ENCODE peak calls at places on chromosomes 12 and 14, in six cellular contexts. One of them, this sample, is unnamed.

GRCh38 chr14:102094101-102094500 is 7.3 kb upstream of the HSP90AA1 start:
- DNase-seq in stimulated activated CD8-positive, alpha-beta memory T cell treated with anti-CD3 and anti-CD28 coated beads, Interleukin-15, amount 100 ng/mL, for 1 hour: no peak
- DNase-seq in midbrain: no peak
- DNase-seq in T follicular helper cell: no peak
- DNase-seq in bronchial epithelial cell: peak
- DNase-seq in aorta: peak
- DNase-seq in this sample: no peak

GRCh38 chr14:48814562-48814961 is 771.6 kb downstream of the RPS29 start:
- DNase-seq in stimulated activated CD8-positive, alpha-beta memory T cell treated with anti-CD3 and anti-CD28 coated beads, Interleukin-15, amount 100 ng/mL, for 1 hour: no peak
- DNase-seq in midbrain: no peak
- DNase-seq in T follicular helper cell: no peak
- DNase-seq in bronchial epithelial cell: no peak
- DNase-seq in aorta: no peak
- DNase-seq in this sample: no peak

GRCh38 chr12:124613151-124613585 is 45.8 kb upstream of the NCOR2 start:
- DNase-seq in stimulated activated CD8-positive, alpha-beta memory T cell treated with anti-CD3 and anti-CD28 coated beads, Interleukin-15, amount 100 ng/mL, for 1 hour: no peak
- DNase-seq in midbrain: no peak
- DNase-seq in T follicular helper cell: no peak
- DNase-seq in bronchial epithelial cell: peak
- DNase-seq in aorta: no peak
- DNase-seq in this sample: no peak

GRCh38 chr12:113987261-113988063 is 21.3 kb upstream of the RBM19 start:
- DNase-seq in stimulated activated CD8-positive, alpha-beta memory T cell treated with anti-CD3 and anti-CD28 coated beads, Interleukin-15, amount 100 ng/mL, for 1 hour: no peak
- DNase-seq in midbrain: no peak
- DNase-seq in T follicular helper cell: no peak
- DNase-seq in bronchial epithelial cell: no peak
- DNase-seq in aorta: no peak
- DNase-seq in this sample: no peak

GRCh38 chr14:52094871-52095270 is 26.0 kb upstream of the NID2 start:
- DNase-seq in stimulated activated CD8-positive, alpha-beta memory T cell treated with anti-CD3 and anti-CD28 coated beads, Interleukin-15, amount 100 ng/mL, for 1 hour: no peak
- DNase-seq in midbrain: no peak
- DNase-seq in T follicular helper cell: no peak
- DNase-seq in bronchial epithelial cell: no peak
- DNase-seq in aorta: no peak
- DNase-seq in this sample: no peak

GRCh38 chr12:9702239-9702638 is 30.7 kb downstream of the CLECL1 start:
- DNase-seq in stimulated activated CD8-positive, alpha-beta memory T cell treated with anti-CD3 and anti-CD28 coated beads, Interleukin-15, amount 100 ng/mL, for 1 hour: no peak
- DNase-seq in midbrain: no peak
- DNase-seq in T follicular helper cell: peak
- DNase-seq in bronchial epithelial cell: no peak
- DNase-seq in aorta: no peak
- DNase-seq in this sample: no peak

GRCh38 chr12:58833844-58834243 is 86.5 kb downstream of the LRIG3 start:
- DNase-seq in stimulated activated CD8-positive, alpha-beta memory T cell treated with anti-CD3 and anti-CD28 coated beads, Interleukin-15, amount 100 ng/mL, for 1 hour: no peak
- DNase-seq in midbrain: peak
- DNase-seq in T follicular helper cell: no peak
- DNase-seq in bronchial epithelial cell: peak
- DNase-seq in aorta: no peak
- DNase-seq in this sample: peak

GRCh38 chr12:1279050-1279449 is 288.0 kb downstream of the ERC1 start:
- DNase-seq in stimulated activated CD8-positive, alpha-beta memory T cell treated with anti-CD3 and anti-CD28 coated beads, Interleukin-15, amount 100 ng/mL, for 1 hour: no peak
- DNase-seq in midbrain: no peak
- DNase-seq in T follicular helper cell: no peak
- DNase-seq in bronchial epithelial cell: no peak
- DNase-seq in aorta: no peak
- DNase-seq in this sample: no peak

GRCh38 chr12:54649825-54650224 is 1.7 kb upstream of the DCD start:
- DNase-seq in stimulated activated CD8-positive, alpha-beta memory T cell treated with anti-CD3 and anti-CD28 coated beads, Interleukin-15, amount 100 ng/mL, for 1 hour: no peak
- DNase-seq in midbrain: no peak
- DNase-seq in T follicular helper cell: no peak
- DNase-seq in bronchial epithelial cell: no peak
- DNase-seq in aorta: no peak
- DNase-seq in this sample: no peak

GRCh38 chr12:69996276-69996675 is 171.2 kb downstream of the MYRFL start:
- DNase-seq in stimulated activated CD8-positive, alpha-beta memory T cell treated with anti-CD3 and anti-CD28 coated beads, Interleukin-15, amount 100 ng/mL, for 1 hour: no peak
- DNase-seq in midbrain: no peak
- DNase-seq in T follicular helper cell: no peak
- DNase-seq in bronchial epithelial cell: no peak
- DNase-seq in aorta: no peak
- DNase-seq in this sample: no peak

GRCh38 chr14:30389134-30389900 is 169.6 kb upstream of the G2E3 start:
- DNase-seq in stimulated activated CD8-positive, alpha-beta memory T cell treated with anti-CD3 and anti-CD28 coated beads, Interleukin-15, amount 100 ng/mL, for 1 hour: no peak
- DNase-seq in midbrain: no peak
- DNase-seq in T follicular helper cell: no peak
- DNase-seq in bronchial epithelial cell: peak
- DNase-seq in aorta: peak
- DNase-seq in this sample: no peak

GRCh38 chr12:76490763-76491162 is 68.8 kb downstream of the OSBPL8 start:
- DNase-seq in stimulated activated CD8-positive, alpha-beta memory T cell treated with anti-CD3 and anti-CD28 coated beads, Interleukin-15, amount 100 ng/mL, for 1 hour: no peak
- DNase-seq in midbrain: no peak
- DNase-seq in T follicular helper cell: no peak
- DNase-seq in bronchial epithelial cell: no peak
- DNase-seq in aorta: no peak
- DNase-seq in this sample: no peak

GRCh38 chr12:67193705-67194104 is 75.5 kb upstream of the CAND1 start:
- DNase-seq in stimulated activated CD8-positive, alpha-beta memory T cell treated with anti-CD3 and anti-CD28 coated beads, Interleukin-15, amount 100 ng/mL, for 1 hour: no peak
- DNase-seq in midbrain: no peak
- DNase-seq in T follicular helper cell: no peak
- DNase-seq in bronchial epithelial cell: peak
- DNase-seq in aorta: no peak
- DNase-seq in this sample: no peak

GRCh38 chr12:69059465-69060457 is 126.8 kb upstream of the CPM start:
- DNase-seq in stimulated activated CD8-positive, alpha-beta memory T cell treated with anti-CD3 and anti-CD28 coated beads, Interleukin-15, amount 100 ng/mL, for 1 hour: no peak
- DNase-seq in midbrain: no peak
- DNase-seq in T follicular helper cell: no peak
- DNase-seq in bronchial epithelial cell: peak
- DNase-seq in aorta: no peak
- DNase-seq in this sample: no peak

GRCh38 chr12:106136263-106136662 is 2.5 kb downstream of the NUAK1 start:
- DNase-seq in stimulated activated CD8-positive, alpha-beta memory T cell treated with anti-CD3 and anti-CD28 coated beads, Interleukin-15, amount 100 ng/mL, for 1 hour: peak
- DNase-seq in midbrain: peak
- DNase-seq in T follicular helper cell: peak
- DNase-seq in bronchial epithelial cell: peak
- DNase-seq in aorta: peak
- DNase-seq in this sample: peak

GRCh38 chr12:87382959-87383591 is 646.1 kb downstream of the C12orf50 start:
- DNase-seq in stimulated activated CD8-positive, alpha-beta memory T cell treated with anti-CD3 and anti-CD28 coated beads, Interleukin-15, amount 100 ng/mL, for 1 hour: no peak
- DNase-seq in midbrain: no peak
- DNase-seq in T follicular helper cell: no peak
- DNase-seq in bronchial epithelial cell: no peak
- DNase-seq in aorta: no peak
- DNase-seq in this sample: no peak

GRCh38 chr12:131621701-131622421 is 89.0 kb upstream of the SFSWAP start:
- DNase-seq in stimulated activated CD8-positive, alpha-beta memory T cell treated with anti-CD3 and anti-CD28 coated beads, Interleukin-15, amount 100 ng/mL, for 1 hour: no peak
- DNase-seq in midbrain: peak
- DNase-seq in T follicular helper cell: no peak
- DNase-seq in bronchial epithelial cell: peak
- DNase-seq in aorta: no peak
- DNase-seq in this sample: peak

GRCh38 chr14:34302654-34303053 is 159.4 kb downstream of the SPTSSA start:
- DNase-seq in stimulated activated CD8-positive, alpha-beta memory T cell treated with anti-CD3 and anti-CD28 coated beads, Interleukin-15, amount 100 ng/mL, for 1 hour: no peak
- DNase-seq in midbrain: peak
- DNase-seq in T follicular helper cell: no peak
- DNase-seq in bronchial epithelial cell: no peak
- DNase-seq in aorta: no peak
- DNase-seq in this sample: peak

GRCh38 chr12:54357802-54358619 is 6.3 kb downstream of the GPR84 start:
- DNase-seq in stimulated activated CD8-positive, alpha-beta memory T cell treated with anti-CD3 and anti-CD28 coated beads, Interleukin-15, amount 100 ng/mL, for 1 hour: no peak
- DNase-seq in midbrain: no peak
- DNase-seq in T follicular helper cell: peak
- DNase-seq in bronchial epithelial cell: peak
- DNase-seq in aorta: no peak
- DNase-seq in this sample: no peak

GRCh38 chr12:122500685-122501488 is at the start of gene ZCCHC8:
- DNase-seq in stimulated activated CD8-positive, alpha-beta memory T cell treated with anti-CD3 and anti-CD28 coated beads, Interleukin-15, amount 100 ng/mL, for 1 hour: peak
- DNase-seq in midbrain: peak
- DNase-seq in T follicular helper cell: peak
- DNase-seq in bronchial epithelial cell: peak
- DNase-seq in aorta: peak
- DNase-seq in this sample: peak

GRCh38 chr12:110245278-110245868 is 35.7 kb upstream of the ATP2A2 start:
- DNase-seq in stimulated activated CD8-positive, alpha-beta memory T cell treated with anti-CD3 and anti-CD28 coated beads, Interleukin-15, amount 100 ng/mL, for 1 hour: peak
- DNase-seq in midbrain: no peak
- DNase-seq in T follicular helper cell: peak
- DNase-seq in bronchial epithelial cell: no peak
- DNase-seq in aorta: peak
- DNase-seq in this sample: no peak

GRCh38 chr14:53715390-53715730 is 241.3 kb downstream of the BMP4 start:
- DNase-seq in stimulated activated CD8-positive, alpha-beta memory T cell treated with anti-CD3 and anti-CD28 coated beads, Interleukin-15, amount 100 ng/mL, for 1 hour: no peak
- DNase-seq in midbrain: no peak
- DNase-seq in T follicular helper cell: no peak
- DNase-seq in bronchial epithelial cell: peak
- DNase-seq in aorta: no peak
- DNase-seq in this sample: peak

GRCh38 chr14:65506801-65507200 is 94.3 kb downstream of the FUT8 start:
- DNase-seq in stimulated activated CD8-positive, alpha-beta memory T cell treated with anti-CD3 and anti-CD28 coated beads, Interleukin-15, amount 100 ng/mL, for 1 hour: no peak
- DNase-seq in midbrain: no peak
- DNase-seq in T follicular helper cell: no peak
- DNase-seq in bronchial epithelial cell: no peak
- DNase-seq in aorta: no peak
- DNase-seq in this sample: no peak

GRCh38 chr14:64038857-64039542 is 186.2 kb downstream of the SYNE2 start:
- DNase-seq in stimulated activated CD8-positive, alpha-beta memory T cell treated with anti-CD3 and anti-CD28 coated beads, Interleukin-15, amount 100 ng/mL, for 1 hour: no peak
- DNase-seq in midbrain: no peak
- DNase-seq in T follicular helper cell: no peak
- DNase-seq in bronchial epithelial cell: no peak
- DNase-seq in aorta: no peak
- DNase-seq in this sample: no peak

GRCh38 chr14:63287661-63288483 is 30.9 kb downstream of the GPHB5 start:
- DNase-seq in stimulated activated CD8-positive, alpha-beta memory T cell treated with anti-CD3 and anti-CD28 coated beads, Interleukin-15, amount 100 ng/mL, for 1 hour: no peak
- DNase-seq in midbrain: no peak
- DNase-seq in T follicular helper cell: no peak
- DNase-seq in bronchial epithelial cell: no peak
- DNase-seq in aorta: no peak
- DNase-seq in this sample: no peak

GRCh38 chr12:92596388-92596787 is 106.4 kb upstream of the PLEKHG7 start:
- DNase-seq in stimulated activated CD8-positive, alpha-beta memory T cell treated with anti-CD3 and anti-CD28 coated beads, Interleukin-15, amount 100 ng/mL, for 1 hour: no peak
- DNase-seq in midbrain: no peak
- DNase-seq in T follicular helper cell: no peak
- DNase-seq in bronchial epithelial cell: peak
- DNase-seq in aorta: no peak
- DNase-seq in this sample: no peak

GRCh38 chr12:22624908-22625646 is at the start of gene ETNK1:
- DNase-seq in stimulated activated CD8-positive, alpha-beta memory T cell treated with anti-CD3 and anti-CD28 coated beads, Interleukin-15, amount 100 ng/mL, for 1 hour: peak
- DNase-seq in midbrain: peak
- DNase-seq in T follicular helper cell: peak
- DNase-seq in bronchial epithelial cell: peak
- DNase-seq in aorta: peak
- DNase-seq in this sample: peak

GRCh38 chr14:88621090-88621489 is 58.3 kb downstream of the ZC3H14 start:
- DNase-seq in stimulated activated CD8-positive, alpha-beta memory T cell treated with anti-CD3 and anti-CD28 coated beads, Interleukin-15, amount 100 ng/mL, for 1 hour: no peak
- DNase-seq in midbrain: no peak
- DNase-seq in T follicular helper cell: no peak
- DNase-seq in bronchial epithelial cell: no peak
- DNase-seq in aorta: no peak
- DNase-seq in this sample: no peak

GRCh38 chr12:25811656-25812126 is 146.8 kb upstream of the RASSF8 start:
- DNase-seq in stimulated activated CD8-positive, alpha-beta memory T cell treated with anti-CD3 and anti-CD28 coated beads, Interleukin-15, amount 100 ng/mL, for 1 hour: no peak
- DNase-seq in midbrain: no peak
- DNase-seq in T follicular helper cell: no peak
- DNase-seq in bronchial epithelial cell: peak
- DNase-seq in aorta: no peak
- DNase-seq in this sample: no peak

GRCh38 chr12:114668151-114668891 is 15.7 kb downstream of the TBX3 start:
- DNase-seq in stimulated activated CD8-positive, alpha-beta memory T cell treated with anti-CD3 and anti-CD28 coated beads, Interleukin-15, amount 100 ng/mL, for 1 hour: no peak
- DNase-seq in midbrain: peak
- DNase-seq in T follicular helper cell: no peak
- DNase-seq in bronchial epithelial cell: peak
- DNase-seq in aorta: peak
- DNase-seq in this sample: peak

GRCh38 chr14:102215522-102216250 is 76.0 kb downstream of the WDR20 start:
- DNase-seq in stimulated activated CD8-positive, alpha-beta memory T cell treated with anti-CD3 and anti-CD28 coated beads, Interleukin-15, amount 100 ng/mL, for 1 hour: no peak
- DNase-seq in midbrain: no peak
- DNase-seq in T follicular helper cell: no peak
- DNase-seq in bronchial epithelial cell: no peak
- DNase-seq in aorta: peak
- DNase-seq in this sample: no peak